ENCODE peak calls at places on chromosome 18, in ten cellular contexts. C is mammary epithelial cell; H is PC-9; D is OCI-LY7; V is uterus; I is MM.1S; R is CD8-positive, alpha-beta T cell; T is CD4-positive, CD25-positive, alpha-beta regulatory T cell; B is K562; U is HL-60. N is an unnamed sample.

GRCh38 chr18:32478818-32479217 is 8.1 kb upstream of the GAREM1 start:
- DNase-seq in C (no peak), H (no peak), D (no peak), V (no peak), I (no peak), R (no peak), T (no peak), B (no peak), U (no peak), N (no peak)

GRCh38 chr18:63831080-63831788 is 56.0 kb downstream of the SERPINB7 start:
- DNase-seq in C (peak), H (no peak), D (no peak), V (no peak), I (peak), R (no peak), T (no peak), B (no peak), U (peak), N (no peak)

GRCh38 chr18:76997951-76998808 is 134.4 kb downstream of the MBP start:
- DNase-seq in C (no peak), H (no peak), D (no peak), V (no peak), I (no peak), R (no peak), T (no peak), B (no peak), U (no peak), N (no peak)

GRCh38 chr18:8609711-8610441 is 639 bp downstream of the RAB12 start:
- DNase-seq in C (no peak), H (no peak), D (peak), V (peak), I (peak), R (no peak), T (no peak), B (no peak), U (peak), N (no peak)

GRCh38 chr18:52694804-52695203 is 354.8 kb downstream of the DCC start:
- DNase-seq in C (no peak), H (no peak), D (peak), V (no peak), I (peak), R (no peak), T (no peak), B (peak), U (no peak), N (no peak)

GRCh38 chr18:28175047-28175929 is 1.6 kb downstream of the CDH2 start:
- DNase-seq in C (no peak), H (no peak), D (no peak), V (no peak), I (no peak), R (no peak), T (no peak), B (no peak), U (no peak), N (no peak)

GRCh38 chr18:78543201-78543725 is 436.4 kb upstream of the SALL3 start:
- DNase-seq in C (no peak), H (no peak), D (no peak), V (no peak), I (no peak), R (no peak), T (no peak), B (no peak), U (no peak), N (no peak)

GRCh38 chr18:49907346-49907929 is 94.1 kb upstream of the ACAA2 start:
- DNase-seq in C (no peak), H (no peak), D (no peak), V (no peak), I (no peak), R (no peak), T (no peak), B (no peak), U (no peak), N (no peak)

GRCh38 chr18:45631077-45631476 is 15.8 kb downstream of the SLC14A2 start:
- DNase-seq in C (no peak), H (no peak), D (no peak), V (no peak), I (no peak), R (no peak), T (no peak), B (no peak), U (no peak), N (no peak)

GRCh38 chr18:5571592-5571991 is 27.8 kb upstream of the EPB41L3 start:
- DNase-seq in C (no peak), H (no peak), D (no peak), V (no peak), I (no peak), R (no peak), T (no peak), B (no peak), U (no peak), N (no peak)

GRCh38 chr18:8177330-8178016 is 431.8 kb upstream of the RAB12 start:
- DNase-seq in C (peak), H (no peak), D (no peak), V (no peak), I (no peak), R (no peak), T (no peak), B (no peak), U (no peak), N (peak)

GRCh38 chr18:76564117-76564516 is 69.1 kb upstream of the ZNF516 start:
- DNase-seq in C (peak), H (peak), D (no peak), V (no peak), I (no peak), R (no peak), T (no peak), B (no peak), U (peak), N (peak)

GRCh38 chr18:6629635-6630140 is 99.8 kb upstream of the ARHGAP28 start:
- DNase-seq in C (peak), H (no peak), D (no peak), V (no peak), I (no peak), R (no peak), T (no peak), B (no peak), U (no peak), N (peak)

GRCh38 chr18:8771930-8772329 is 66.6 kb downstream of the MTCL1 start:
- DNase-seq in C (no peak), H (no peak), D (no peak), V (no peak), I (no peak), R (no peak), T (no peak), B (no peak), U (no peak), N (no peak)

GRCh38 chr18:13379062-13379800 is 160.7 kb downstream of the LDLRAD4 start:
- DNase-seq in C (no peak), H (no peak), D (no peak), V (no peak), I (no peak), R (peak), T (no peak), B (no peak), U (no peak), N (no peak)

GRCh38 chr18:59905686-59906091 is 5.9 kb downstream of the PMAIP1 start:
- DNase-seq in C (no peak), H (no peak), D (no peak), V (no peak), I (no peak), R (no peak), T (no peak), B (no peak), U (no peak), N (no peak)

GRCh38 chr18:76349067-76349715 is 145.9 kb downstream of the ZNF516 start:
- DNase-seq in C (peak), H (peak), D (peak), V (peak), I (peak), R (peak), T (peak), B (peak), U (peak), N (no peak)

GRCh38 chr18:73778052-73778395 is 369.6 kb downstream of the FBXO15 start:
- DNase-seq in C (no peak), H (no peak), D (no peak), V (no peak), I (no peak), R (no peak), T (no peak), B (no peak), U (no peak), N (no peak)
- H3K27ac ChIP-seq in C (no peak), H (no peak), D (no peak), V (no peak), I (no peak), R (no peak), T (no peak), B (no peak), U (no peak), N (no peak)

GRCh38 chr18:58270396-58270795 is 226.4 kb downstream of the NEDD4L start:
- DNase-seq in C (no peak), H (no peak), D (no peak), V (no peak), I (no peak), R (no peak), T (no peak), B (no peak), U (no peak), N (no peak)
- H3K27ac ChIP-seq in C (peak), H (peak), D (no peak), V (no peak), I (no peak), R (no peak), T (no peak), B (no peak), U (no peak), N (peak)

DNA sequence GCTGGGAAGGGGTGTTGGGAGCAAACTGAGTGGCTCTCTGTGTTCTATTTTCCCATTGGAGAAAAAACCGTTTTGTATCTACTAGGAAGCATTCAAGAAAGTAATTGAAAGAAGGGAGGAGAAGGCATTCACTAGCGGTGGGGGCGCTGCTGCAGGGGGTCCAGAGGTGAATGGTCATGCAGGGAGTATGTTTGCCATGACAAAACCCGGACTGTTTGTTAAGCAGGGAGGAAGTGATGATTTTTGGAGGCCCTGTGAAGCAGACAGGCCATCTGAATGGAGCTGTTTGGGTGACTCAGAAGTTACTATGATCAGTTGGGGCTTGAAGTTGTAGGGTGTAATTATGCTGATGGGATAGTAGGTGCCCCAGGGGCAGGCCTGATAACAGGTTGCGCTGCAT is 7.0 kb downstream of the TAF4B start:
- DNase-seq in C (no peak), H (no peak), D (no peak), V (no peak), I (no peak), R (no peak), T (no peak), B (no peak), U (no peak), N (no peak)
- H3K27ac ChIP-seq in C (no peak), H (no peak), D (no peak), V (no peak), I (no peak), R (no peak), T (no peak), B (no peak), U (no peak), N (no peak)

GRCh38 chr18:35095983-35096676 is 54.9 kb downstream of the MAPRE2 start:
- DNase-seq in C (peak), H (no peak), D (no peak), V (no peak), I (no peak), R (no peak), T (no peak), B (no peak), U (no peak), N (no peak)
- H3K27ac ChIP-seq in C (no peak), H (no peak), D (no peak), V (no peak), I (no peak), R (no peak), T (no peak), B (peak), U (no peak), N (no peak)

GRCh38 chr18:37764526-37764925 is 198.9 kb upstream of the CELF4 start:
- DNase-seq in C (no peak), H (no peak), D (no peak), V (no peak), I (no peak), R (no peak), T (no peak), B (no peak), U (no peak), N (no peak)
- H3K27ac ChIP-seq in C (no peak), H (no peak), D (no peak), V (no peak), I (no peak), R (no peak), T (no peak), B (no peak), U (no peak), N (no peak)

GRCh38 chr18:12048010-12048826 is 45.4 kb upstream of the ANKRD62 start:
- DNase-seq in C (no peak), H (no peak), D (no peak), V (no peak), I (no peak), R (no peak), T (no peak), B (no peak), U (no peak), N (no peak)
- H3K27ac ChIP-seq in C (peak), H (no peak), D (no peak), V (no peak), I (no peak), R (no peak), T (no peak), B (no peak), U (no peak), N (peak)

GRCh38 chr18:72692595-72692994 is 148.5 kb upstream of the CBLN2 start:
- DNase-seq in C (no peak), H (no peak), D (no peak), V (no peak), I (no peak), R (no peak), T (no peak), B (no peak), U (no peak), N (no peak)
- H3K27ac ChIP-seq in C (no peak), H (no peak), D (no peak), V (no peak), I (no peak), R (no peak), T (no peak), B (no peak), U (no peak), N (no peak)

GRCh38 chr18:22684268-22684667 is 248.9 kb upstream of the RBBP8 start:
- DNase-seq in C (no peak), H (no peak), D (no peak), V (no peak), I (no peak), R (no peak), T (no peak), B (no peak), U (no peak), N (no peak)

GRCh38 chr18:22688877-22689496 is 244.1 kb upstream of the RBBP8 start:
- DNase-seq in C (no peak), H (no peak), D (no peak), V (no peak), I (no peak), R (no peak), T (no peak), B (no peak), U (no peak), N (no peak)

GRCh38 chr18:22689711-22690110 is 243.4 kb upstream of the RBBP8 start:
- DNase-seq in C (no peak), H (no peak), D (no peak), V (no peak), I (no peak), R (no peak), T (no peak), B (no peak), U (no peak), N (no peak)

GRCh38 chr18:22685788-22686187 is 247.3 kb upstream of the RBBP8 start:
- DNase-seq in C (no peak), H (no peak), D (no peak), V (no peak), I (no peak), R (no peak), T (no peak), B (no peak), U (no peak), N (no peak)

DNA sequence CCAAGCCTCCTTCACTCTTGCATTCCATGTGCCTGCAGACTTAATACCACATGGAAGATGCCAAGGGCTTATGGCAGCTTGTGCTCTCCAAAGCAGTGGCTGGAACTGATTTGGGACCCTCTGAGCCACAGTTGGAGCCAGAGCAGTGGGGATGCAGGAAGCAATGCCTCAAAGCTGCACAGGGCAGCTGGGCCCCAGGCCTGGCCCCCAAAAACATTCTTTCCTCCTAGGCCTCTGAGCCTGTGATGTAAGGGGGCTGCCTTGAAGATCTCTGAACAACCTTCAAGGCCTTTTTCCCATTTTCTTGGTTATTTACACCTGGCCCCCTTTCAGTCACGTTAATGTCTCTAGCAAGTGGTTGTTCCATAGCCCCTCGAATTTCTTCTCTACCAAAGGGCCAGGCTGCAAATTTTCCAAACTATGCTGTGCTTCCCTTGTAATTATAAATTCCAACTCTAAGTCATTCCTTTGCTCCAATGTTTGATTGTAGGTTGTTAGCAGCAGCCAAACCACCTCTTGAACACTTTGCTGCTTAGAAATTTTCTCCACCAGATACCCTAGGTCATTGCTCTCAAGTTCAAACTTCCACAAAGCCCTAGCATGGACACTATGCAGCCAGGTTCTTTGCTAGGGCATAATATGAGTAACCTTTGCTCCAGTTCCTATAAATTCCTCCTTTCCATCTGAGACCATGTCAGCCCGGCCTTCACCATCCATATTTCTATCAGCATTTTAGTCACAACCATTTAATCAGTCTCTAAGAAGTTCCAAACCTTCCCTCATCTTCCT is 245.0 kb upstream of the RBBP8 start:
- DNase-seq in C (no peak), H (no peak), D (no peak), V (no peak), I (no peak), R (no peak), T (no peak), B (no peak), U (no peak), N (no peak)
- H3K27ac ChIP-seq in C (no peak), H (no peak), D (no peak), V (no peak), I (no peak), R (no peak), T (no peak), B (no peak), U (no peak), N (no peak)

GRCh38 chr18:70431203-70431624 is 142.4 kb downstream of the SOCS6 start:
- DNase-seq in C (peak), H (peak), D (no peak), V (no peak), I (no peak), R (no peak), T (no peak), B (no peak), U (no peak), N (no peak)
- H3K27ac ChIP-seq in C (no peak), H (peak), D (no peak), V (no peak), I (no peak), R (no peak), T (no peak), B (no peak), U (no peak), N (peak)